ENCODE peak calls at places on chromosomes 13 and 19, in six cellular contexts. Q, T, H, S, A and Y are unnamed samples. For H3K4me1, the result is how much of the 10 kb centered on the place peaks cover.

GRCh38 chr19:19826875-19827274 is 5.3 kb upstream of the ZNF506 start:
- DNase-seq in T (no peak), Q (no peak), H (no peak), A (no peak), S (no peak), Y (no peak)

GRCh38 chr19:1360818-1361461 is 22.8 kb upstream of the NDUFS7 start:
- DNase-seq in T (no peak), A (peak), H (peak), S (peak), Q (no peak), Y (no peak)

GRCh38 chr19:48862827-48863226 is 5.6 kb downstream of the PLEKHA4 start:
- DNase-seq in T (no peak), A (no peak), Q (no peak), S (no peak), H (no peak), Y (no peak)

GRCh38 chr13:60990032-60990733 is 425.5 kb downstream of the PCDH20 start:
- DNase-seq in A (no peak), T (no peak), H (no peak), Q (no peak), S (no peak), Y (no peak)

GRCh38 chr19:33060586-33060985 is 4.1 kb downstream of the RHPN2 start:
- DNase-seq in T (no peak), A (no peak), Q (no peak), H (no peak), S (no peak), Y (no peak)

GRCh38 chr19:3516675-3517207 is 10.6 kb downstream of the FZR1 start:
- DNase-seq in A (no peak), S (no peak), T (peak), Q (peak), H (peak), Y (no peak)

GRCh38 chr13:27476943-27477681 is 26.7 kb upstream of the MTIF3 start:
- DNase-seq in A (no peak), Q (no peak), S (no peak), T (no peak), H (no peak), Y (no peak)

GRCh38 chr13:110403315-110403714 is 96.2 kb downstream of the COL4A2 start:
- DNase-seq in Q (no peak), H (no peak), S (no peak), T (no peak), A (no peak), Y (no peak)

GRCh38 chr13:59706101-59706976 is 457.4 kb downstream of the DIAPH3 start:
- DNase-seq in A (no peak), H (no peak), S (no peak), Q (no peak), T (no peak), Y (no peak)

GRCh38 chr13:42612021-42612765 is 38.2 kb downstream of the TNFSF11 start:
- DNase-seq in H (no peak), A (no peak), T (no peak), Q (no peak), S (no peak), Y (no peak)

GRCh38 chr13:99931462-99931861 is 40.1 kb downstream of the ZIC5 start:
- DNase-seq in Q (no peak), S (no peak), H (no peak), A (no peak), T (no peak), Y (no peak)

GRCh38 chr13:99941086-99941485 is 30.5 kb downstream of the ZIC5 start:
- DNase-seq in S (no peak), Q (no peak), H (no peak), A (no peak), T (no peak), Y (no peak)

GRCh38 chr13:99930925-99931324 is 40.6 kb downstream of the ZIC5 start:
- DNase-seq in H (no peak), S (no peak), Q (no peak), T (no peak), A (no peak), Y (no peak)

GRCh38 chr13:99932912-99933311 is 38.7 kb downstream of the ZIC5 start:
- DNase-seq in T (no peak), A (no peak), S (no peak), Q (no peak), H (no peak), Y (no peak)

DNA sequence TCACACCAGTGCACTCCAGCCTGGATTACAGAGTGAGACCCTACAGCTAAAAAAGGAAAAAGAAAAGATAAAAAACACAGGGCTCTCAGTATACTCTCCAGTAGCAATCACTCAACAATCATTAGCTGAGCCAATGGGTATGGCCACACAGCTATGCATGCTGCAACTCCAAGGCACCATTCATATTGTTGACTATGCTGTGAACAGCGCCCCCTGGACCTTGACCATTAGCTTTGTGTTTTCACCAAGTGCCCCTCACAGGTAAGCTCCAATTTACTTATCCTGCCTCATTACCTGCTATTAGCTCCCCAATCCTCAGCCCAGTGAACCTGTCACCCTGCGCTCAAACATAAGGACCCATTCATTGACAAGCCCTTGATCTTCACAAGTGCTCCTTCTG is 35.8 kb downstream of the ZIC5 start:
- DNase-seq in S (no peak), A (no peak), Q (no peak), H (no peak), T (no peak), Y (no peak)
- TF ChIP-seq CTCF in S (no peak), A (no peak), Q (no peak), H (no peak), T (no peak), Y (no peak)

GRCh38 chr19:57687363-57688010 is 5.7 kb downstream of the ZNF551 start:
- DNase-seq in Q (no peak), S (no peak), H (no peak), T (no peak), A (no peak), Y (no peak)

GRCh38 chr19:57688011-57688763 is 6.4 kb downstream of the ZNF551 start:
- DNase-seq in T (no peak), Q (no peak), H (no peak), S (no peak), A (no peak), Y (no peak)

GRCh38 chr19:57686727-57687126 is 5.0 kb downstream of the ZNF551 start:
- DNase-seq in Q (no peak), T (no peak), H (no peak), S (no peak), A (no peak), Y (no peak)

DNA sequence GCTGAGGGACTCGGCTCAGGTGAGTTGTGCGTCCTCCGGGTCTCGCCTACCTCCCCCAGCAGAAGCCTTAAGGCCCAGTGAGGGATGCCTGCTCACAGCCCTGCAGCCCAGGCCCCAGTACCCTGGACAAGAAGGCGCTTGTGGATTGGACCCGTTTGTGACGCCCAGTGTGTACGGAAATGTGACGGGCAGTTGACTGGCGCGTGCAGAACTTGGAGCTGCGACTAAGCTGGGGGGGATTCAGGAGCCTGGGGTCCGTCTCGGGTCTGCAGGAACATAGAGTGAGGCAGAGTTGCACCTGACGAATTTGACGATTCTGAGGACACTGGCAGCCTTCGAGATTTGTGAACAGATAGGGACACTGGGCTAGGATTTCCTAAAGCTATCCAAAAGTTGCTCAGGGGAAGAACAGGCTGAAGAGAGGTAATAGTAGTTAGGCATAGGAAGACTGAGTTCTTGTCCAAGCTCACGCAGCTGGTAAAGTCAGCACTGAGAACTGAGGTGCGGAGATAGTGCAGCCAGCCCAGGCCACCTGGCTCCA is 519 bp downstream of the ZNF551 start:
- DNase-seq in T (no peak), S (no peak), A (no peak), Q (no peak), H (no peak), Y (no peak)
- H3K4me3 ChIP-seq in T (peak), S (peak), A (peak), Q (peak), H (peak), Y (peak)

GRCh38 chr19:7673995-7674667 is 2.8 kb upstream of the MCEMP1 start:
- DNase-seq in Q (peak), H (no peak), T (no peak), A (peak), S (peak), Y (peak)
- H3K4me1 ChIP-seq in Q (under half), H (under half), T (under half), A (under half), S (under half), Y (under half)

GRCh38 chr13:36395280-36395679 is 37.0 kb upstream of the CCNA1 start:
- DNase-seq in H (no peak), A (no peak), S (no peak), T (no peak), Q (no peak), Y (no peak)
- TF ChIP-seq CTCF in H (peak), A (peak), S (peak), T (peak), Q (no peak), Y (peak)

GRCh38 chr13:67226686-67227085 is 3.5 kb downstream of the PCDH9 start:
- DNase-seq in H (no peak), T (no peak), A (no peak), Q (no peak), S (no peak), Y (no peak)

GRCh38 chr13:67223024-67223423 is 7.1 kb downstream of the PCDH9 start:
- DNase-seq in H (no peak), T (no peak), A (no peak), S (no peak), Q (no peak), Y (no peak)

GRCh38 chr13:67225252-67226159 is 4.6 kb downstream of the PCDH9 start:
- DNase-seq in S (no peak), T (no peak), A (no peak), H (no peak), Q (no peak), Y (no peak)

GRCh38 chr13:67223742-67224141 is 6.4 kb downstream of the PCDH9 start:
- DNase-seq in T (no peak), A (no peak), H (no peak), S (no peak), Q (no peak), Y (no peak)

GRCh38 chr13:67224148-67224846 is 5.8 kb downstream of the PCDH9 start:
- DNase-seq in S (peak), T (peak), Q (peak), A (peak), H (peak), Y (peak)
- H3K4me3 ChIP-seq in S (peak), T (no peak), Q (peak), A (peak), H (no peak), Y (peak)

GRCh38 chr19:41866284-41866683 is 6.2 kb downstream of the RPS19 start:
- DNase-seq in S (no peak), H (no peak), A (no peak), T (no peak), Q (no peak), Y (no peak)
- H3K4me1 ChIP-seq in S (half or more), H (under half), A (under half), T (under half), Q (under half), Y (under half)

GRCh38 chr13:30194906-30195305 is 112.4 kb downstream of the KATNAL1 start:
- DNase-seq in A (no peak), H (no peak), T (no peak), Q (no peak), S (no peak), Y (no peak)

GRCh38 chr13:30191491-30192100 is 115.8 kb downstream of the KATNAL1 start:
- DNase-seq in S (no peak), H (no peak), Q (no peak), A (no peak), T (no peak), Y (no peak)

GRCh38 chr13:30192320-30193093 is 114.8 kb downstream of the KATNAL1 start:
- DNase-seq in H (no peak), T (no peak), Q (no peak), S (no peak), A (no peak), Y (no peak)

GRCh38 chr13:30193279-30194234 is 113.8 kb downstream of the KATNAL1 start:
- DNase-seq in A (no peak), T (no peak), Q (no peak), H (no peak), S (no peak), Y (no peak)

GRCh38 chr13:30196025-30196424 is 111.3 kb downstream of the KATNAL1 start:
- DNase-seq in T (no peak), A (no peak), S (no peak), H (no peak), Q (no peak), Y (no peak)
- TF ChIP-seq CTCF in T (no peak), A (no peak), S (no peak), H (no peak), Q (no peak), Y (no peak)

GRCh38 chr13:99305180-99305965 is 1.8 kb downstream of the GPR183 start:
- DNase-seq in S (no peak), Q (no peak), A (no peak), T (no peak), H (no peak), Y (no peak)
- H3K4me3 ChIP-seq in S (no peak), Q (peak), A (peak), T (no peak), H (no peak), Y (peak)